ENCODE peak calls at places on chromosomes 2 and 18, in eight cellular contexts. I, Z, F, B, H, C, T and L are unnamed samples.

GRCh38 chr2:198308368-198308767 is 504.0 kb downstream of the PLCL1 start:
- DNase-seq in I (no peak), Z (no peak), F (no peak), B (no peak), H (no peak), C (no peak), T (no peak), L (no peak)

GRCh38 chr2:118094503-118094902 is 6.2 kb downstream of the INSIG2 start:
- DNase-seq in I (no peak), Z (no peak), F (no peak), B (no peak), H (no peak), C (no peak), T (no peak), L (no peak)

GRCh38 chr2:159684796-159685195 is 27.5 kb upstream of the MARCHF7 start:
- DNase-seq in I (no peak), Z (no peak), F (peak), B (no peak), H (no peak), C (no peak), T (no peak), L (no peak)

GRCh38 chr18:10444314-10445006 is 10.0 kb upstream of the APCDD1 start:
- DNase-seq in I (no peak), Z (no peak), F (no peak), B (no peak), H (no peak), C (no peak), T (no peak), L (no peak)

GRCh38 chr2:88071365-88071764 is 3.7 kb downstream of the SMYD1 start:
- DNase-seq in I (no peak), Z (no peak), F (no peak), B (no peak), H (no peak), C (no peak), T (no peak), L (no peak)

GRCh38 chr2:47032773-47033101 is 117.1 kb upstream of the MCFD2 start:
- DNase-seq in I (no peak), Z (no peak), F (no peak), B (no peak), H (no peak), C (no peak), T (no peak), L (no peak)

GRCh38 chr2:62966995-62967394 is 83.6 kb upstream of the OTX1 start:
- DNase-seq in I (no peak), Z (no peak), F (no peak), B (no peak), H (peak), C (no peak), T (no peak), L (no peak)

GRCh38 chr2:58553937-58554336 is 312.8 kb upstream of the FANCL start:
- DNase-seq in I (no peak), Z (no peak), F (no peak), B (no peak), H (peak), C (no peak), T (no peak), L (no peak)

GRCh38 chr2:47070920-47071824 is 83.9 kb downstream of the STPG4 start:
- DNase-seq in I (peak), Z (peak), F (peak), B (peak), H (peak), C (peak), T (peak), L (peak)

GRCh38 chr2:160141944-160142343 is 58.1 kb downstream of the ITGB6 start:
- DNase-seq in I (no peak), Z (no peak), F (peak), B (no peak), H (no peak), C (no peak), T (no peak), L (no peak)

GRCh38 chr2:86029873-86030272 is 75.8 kb downstream of the POLR1A start:
- DNase-seq in I (no peak), Z (no peak), F (no peak), B (no peak), H (no peak), C (peak), T (no peak), L (no peak)

GRCh38 chr2:224638338-224638823 is 53.2 kb upstream of the CUL3 start:
- DNase-seq in I (no peak), Z (no peak), F (no peak), B (no peak), H (no peak), C (no peak), T (no peak), L (no peak)

GRCh38 chr18:13539050-13539449 is 187.3 kb downstream of the FAM210A start:
- DNase-seq in I (no peak), Z (no peak), F (no peak), B (no peak), H (no peak), C (no peak), T (no peak), L (no peak)

GRCh38 chr2:42243297-42243696 is 74.1 kb downstream of the EML4 start:
- DNase-seq in I (no peak), Z (no peak), F (no peak), B (no peak), H (no peak), C (no peak), T (no peak), L (no peak)